ENCODE peak calls at places on chromosomes 11 and 22, in nine cellular contexts. Q, U, M, K, I, P, D, L and Z are unnamed samples.

GRCh38 chr11:38446336-38446735 is 1848.3 kb upstream of the RAG2 start:
- DNase-seq in Q (no peak), U (no peak), M (no peak), K (no peak), I (no peak), P (no peak), D (no peak), L (no peak), Z (no peak)

GRCh38 chr11:92159931-92160330 is 64.7 kb upstream of the FAT3 start:
- DNase-seq in Q (no peak), U (no peak), M (no peak), K (no peak), I (no peak), P (no peak), D (no peak), L (no peak), Z (no peak)

GRCh38 chr11:92397356-92397755 is 172.7 kb downstream of the FAT3 start:
- DNase-seq in Q (no peak), U (no peak), M (peak; percentile 67), K (no peak), I (no peak), P (no peak), D (no peak), L (no peak), Z (no peak)

GRCh38 chr11:102026975-102027374 is 20.3 kb upstream of the CFAP300 start:
- DNase-seq in Q (no peak), U (no peak), M (no peak), K (no peak), I (no peak), P (no peak), D (no peak), L (no peak), Z (no peak)

GRCh38 chr11:46119352-46120216 is 1.7 kb downstream of the PHF21A start:
- DNase-seq in Q (peak; percentile 35), U (peak; percentile 59), M (peak; percentile 60), K (peak; percentile 48), I (no peak), P (peak; percentile 73), D (peak; percentile 55), L (no peak), Z (peak; percentile 39)

GRCh38 chr11:10893713-10894112 is 35.9 kb upstream of the ZBED5 start:
- DNase-seq in Q (no peak), U (no peak), M (no peak), K (no peak), I (no peak), P (no peak), D (no peak), L (no peak), Z (no peak)

GRCh38 chr22:44025171-44026065 is 1.3 kb downstream of the PARVB start:
- DNase-seq in Q (no peak), U (peak; percentile 83), M (peak; percentile 36), K (peak; percentile 21), I (peak; percentile 96), P (no peak), D (peak; percentile 19), L (no peak), Z (peak; percentile 45)

GRCh38 chr11:14202263-14203173 is 156.5 kb downstream of the RRAS2 start:
- DNase-seq in Q (no peak), U (no peak), M (no peak), K (no peak), I (peak; percentile 2), P (no peak), D (no peak), L (no peak), Z (no peak)

GRCh38 chr11:123537726-123538125 is 107.7 kb downstream of the GRAMD1B start:
- DNase-seq in Q (no peak), U (no peak), M (no peak), K (no peak), I (no peak), P (no peak), D (no peak), L (no peak), Z (no peak)

GRCh38 chr11:70328556-70328955 is 58.1 kb downstream of the PPFIA1 start:
- DNase-seq in Q (no peak), U (no peak), M (no peak), K (no peak), I (no peak), P (no peak), D (no peak), L (no peak), Z (no peak)

GRCh38 chr22:50206599-50206998 is 5.8 kb downstream of the SELENOO start:
- DNase-seq in Q (no peak), U (peak; percentile 29), M (peak; percentile 88), K (peak; percentile 39), I (no peak), P (peak; percentile 82), D (no peak), L (peak; percentile 76), Z (no peak)
- TF ChIP-seq POLR2AphosphoS5 in Q (no peak), U (no peak), M (no peak), K (no peak), I (no peak), P (no peak), D (no peak), L (no peak), Z (no peak)

DNA sequence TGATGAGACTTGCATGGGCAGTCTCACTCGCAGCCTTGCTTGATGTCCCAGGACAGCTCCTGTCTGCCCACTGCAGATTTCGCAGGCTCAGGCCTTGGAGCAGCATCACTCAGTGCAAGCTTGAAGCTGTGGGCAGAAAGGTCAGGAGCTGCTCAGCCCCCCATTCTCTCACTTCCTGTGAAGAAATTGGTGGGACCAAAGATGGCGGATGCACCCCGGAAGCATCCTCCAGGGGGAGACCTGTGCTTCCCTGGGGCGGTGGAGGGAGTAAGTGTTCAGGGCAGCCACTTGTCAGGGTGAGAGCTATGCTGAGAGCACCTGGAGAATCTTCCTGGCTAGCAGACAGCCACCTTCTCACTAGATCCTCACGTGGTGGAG is 11.3 kb downstream of the PLAAT2 start:
- DNase-seq in Q (no peak), U (no peak), M (no peak), K (no peak), I (no peak), P (peak; percentile 46), D (no peak), L (no peak), Z (no peak)
- H3K27ac ChIP-seq in Q (no peak overlapping the region), U (no peak overlapping the region), M (no peak overlapping the region), K (no peak overlapping the region), I (no peak overlapping the region), P (no peak overlapping the region), D (no peak overlapping the region), L (no peak overlapping the region), Z (peak overlapping the region; percentile 10)

DNA sequence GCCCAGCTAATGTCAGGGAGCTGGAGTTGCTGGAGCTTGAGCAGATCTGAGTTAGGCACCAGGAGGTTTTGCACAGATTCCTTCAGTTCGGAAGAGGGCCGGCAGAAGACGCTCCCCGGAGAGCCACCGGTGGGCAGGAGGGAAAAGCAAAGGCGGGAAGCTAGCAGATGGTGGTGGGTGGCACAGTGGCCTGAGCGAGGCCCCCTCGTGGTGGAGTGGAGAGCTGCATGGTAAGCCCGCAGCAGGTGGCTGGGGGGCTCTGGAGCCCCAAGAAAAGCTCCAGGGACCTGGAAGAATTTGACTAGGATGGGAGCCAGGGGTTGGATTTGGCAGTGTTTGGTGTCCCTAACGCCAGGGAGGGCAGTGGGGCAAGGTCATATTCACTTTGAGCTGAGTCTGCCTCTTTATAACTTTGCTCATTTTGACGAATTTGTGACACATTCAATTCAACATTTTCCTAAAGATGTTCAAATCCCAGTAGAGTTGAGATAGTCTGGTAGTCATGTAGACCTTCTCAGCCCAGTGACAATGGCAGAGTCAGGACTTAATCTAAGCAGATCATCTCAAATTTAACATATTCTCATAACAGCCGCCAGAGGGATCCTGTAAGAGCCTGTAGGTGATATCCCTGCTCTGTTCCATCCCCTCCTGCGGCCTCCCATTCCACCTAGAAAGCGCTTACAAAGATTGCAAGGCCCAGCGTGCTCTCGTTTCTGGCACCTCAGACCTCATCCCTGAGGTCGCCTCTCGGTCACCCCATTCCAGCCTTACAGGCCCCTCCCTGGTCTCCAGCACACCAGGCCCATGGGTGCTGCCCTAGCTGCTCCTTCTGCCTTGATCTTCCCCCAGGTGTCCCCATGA is 57.9 kb downstream of the TRIM29 start:
- DNase-seq in Q (no peak), U (no peak), M (peak; percentile 68), K (no peak), I (no peak), P (no peak), D (no peak), L (peak; percentile 82), Z (peak; percentile 36)
- TF ChIP-seq CTCF in Q (peak; percentile 46), U (peak; percentile 48), M (peak; percentile 61), K (no peak), I (peak; percentile 13), P (no peak), D (peak; percentile 51), L (peak; percentile 74), Z (no peak)

GRCh38 chr22:29300807-29301601 is 5.4 kb upstream of the GAS2L1 start:
- DNase-seq in Q (no peak), U (no peak), M (peak; percentile 30), K (no peak), I (no peak), P (no peak), D (no peak), L (peak; percentile 52), Z (no peak)
- TF ChIP-seq POLR2AphosphoS5 in Q (no peak), U (no peak), M (peak; percentile 55), K (peak; percentile 32), I (peak; percentile 90), P (no peak), D (no peak), L (peak; percentile 83), Z (no peak)

DNA sequence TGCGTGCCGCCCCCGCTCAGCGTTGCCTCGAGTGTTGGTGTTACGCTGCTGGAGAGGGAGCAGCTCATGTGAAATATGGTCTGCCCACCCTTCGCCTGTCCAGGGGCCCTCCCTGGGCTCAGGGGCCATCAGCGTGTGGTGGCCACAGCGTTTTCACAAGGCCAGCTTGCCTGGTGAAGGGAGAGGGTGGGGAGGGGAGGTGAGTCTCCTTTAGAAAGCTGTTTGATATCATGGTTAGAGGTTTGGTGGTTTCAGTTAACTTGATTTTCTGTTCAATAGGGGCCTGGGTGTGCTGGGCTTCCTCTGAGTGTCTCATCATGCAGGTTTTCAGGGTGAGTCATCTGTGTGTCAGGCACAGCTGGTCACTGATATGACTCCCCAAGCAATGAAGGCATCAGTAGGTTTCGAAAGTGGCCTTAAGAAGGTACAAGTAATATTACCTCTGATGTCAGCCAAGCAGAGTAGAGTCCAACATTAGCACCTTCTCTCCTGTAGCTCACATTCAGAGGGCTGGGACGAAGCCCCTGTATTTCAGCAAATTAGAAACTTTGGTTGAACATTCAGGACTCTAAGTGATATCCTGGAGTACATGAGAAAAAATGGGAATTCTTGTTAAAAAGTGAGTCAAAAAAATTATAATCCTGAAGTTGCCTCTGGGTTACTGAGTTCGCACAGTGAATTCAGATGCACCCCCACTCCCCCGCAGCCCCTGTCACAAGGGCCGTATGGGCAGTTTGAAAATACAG is 172.5 kb downstream of the TBC1D22A start:
- DNase-seq in Q (no peak), U (peak; percentile 30), M (no peak), K (peak; percentile 81), I (peak; percentile 17), P (no peak), D (no peak), L (peak; percentile 42), Z (no peak)
- H3K27ac ChIP-seq in Q (no peak overlapping the region), U (peak overlapping the region; percentile 58), M (peak overlapping the region; percentile 63), K (peak overlapping the region; percentile 76), I (peak overlapping the region; percentile 42), P (no peak overlapping the region), D (no peak overlapping the region), L (no peak overlapping the region), Z (peak overlapping the region; percentile 47)